ENCODE peak calls at places on chromosomes 6 and 20, in seven cellular contexts. One of them, this sample, is unnamed.

GRCh38 chr6:55528624-55529023 is 50.4 kb downstream of the HMGCLL1 start:
- DNase-seq in SIG-M5: no peak
- DNase-seq in ovary: no peak
- DNase-seq in stimulated activated CD4-positive, alpha-beta T cell treated with anti-CD3 and anti-CD28 coated beads, Interleukin-1b, Interleukin-23, amount 100 ng/mL, for 48 hours: no peak
- DNase-seq in naive thymus-derived CD8-positive, alpha-beta T cell: no peak
- DNase-seq in iris pigment epithelial cell: peak
- DNase-seq in T-cell: no peak
- DNase-seq in this sample: no peak

GRCh38 chr20:40584128-40584819 is 104.8 kb downstream of the MAFB start:
- DNase-seq in SIG-M5: no peak
- DNase-seq in ovary: peak
- DNase-seq in stimulated activated CD4-positive, alpha-beta T cell treated with anti-CD3 and anti-CD28 coated beads, Interleukin-1b, Interleukin-23, amount 100 ng/mL, for 48 hours: no peak
- DNase-seq in naive thymus-derived CD8-positive, alpha-beta T cell: no peak
- DNase-seq in iris pigment epithelial cell: no peak
- DNase-seq in T-cell: no peak
- DNase-seq in this sample: peak

GRCh38 chr6:81748946-81749345 is 3.5 kb downstream of the TENT5A start:
- DNase-seq in SIG-M5: no peak
- DNase-seq in ovary: no peak
- DNase-seq in stimulated activated CD4-positive, alpha-beta T cell treated with anti-CD3 and anti-CD28 coated beads, Interleukin-1b, Interleukin-23, amount 100 ng/mL, for 48 hours: no peak
- DNase-seq in naive thymus-derived CD8-positive, alpha-beta T cell: no peak
- DNase-seq in iris pigment epithelial cell: no peak
- DNase-seq in T-cell: no peak
- DNase-seq in this sample: no peak

GRCh38 chr6:82277686-82278085 is 30.1 kb upstream of the IBTK start:
- DNase-seq in SIG-M5: no peak
- DNase-seq in ovary: no peak
- DNase-seq in stimulated activated CD4-positive, alpha-beta T cell treated with anti-CD3 and anti-CD28 coated beads, Interleukin-1b, Interleukin-23, amount 100 ng/mL, for 48 hours: no peak
- DNase-seq in naive thymus-derived CD8-positive, alpha-beta T cell: no peak
- DNase-seq in iris pigment epithelial cell: no peak
- DNase-seq in T-cell: no peak
- DNase-seq in this sample: no peak

GRCh38 chr6:36827261-36828079 is 11.8 kb downstream of the CPNE5 start:
- DNase-seq in SIG-M5: no peak
- DNase-seq in ovary: peak
- DNase-seq in stimulated activated CD4-positive, alpha-beta T cell treated with anti-CD3 and anti-CD28 coated beads, Interleukin-1b, Interleukin-23, amount 100 ng/mL, for 48 hours: peak
- DNase-seq in naive thymus-derived CD8-positive, alpha-beta T cell: no peak
- DNase-seq in iris pigment epithelial cell: peak
- DNase-seq in T-cell: no peak
- DNase-seq in this sample: peak

GRCh38 chr20:645318-646106 is 7.5 kb downstream of the SRXN1 start:
- DNase-seq in SIG-M5: no peak
- DNase-seq in ovary: peak
- DNase-seq in stimulated activated CD4-positive, alpha-beta T cell treated with anti-CD3 and anti-CD28 coated beads, Interleukin-1b, Interleukin-23, amount 100 ng/mL, for 48 hours: peak
- DNase-seq in naive thymus-derived CD8-positive, alpha-beta T cell: peak
- DNase-seq in iris pigment epithelial cell: peak
- DNase-seq in T-cell: peak
- DNase-seq in this sample: peak

GRCh38 chr6:125611573-125612399 is 137.6 kb upstream of the HEY2 start:
- DNase-seq in SIG-M5: no peak
- DNase-seq in ovary: no peak
- DNase-seq in stimulated activated CD4-positive, alpha-beta T cell treated with anti-CD3 and anti-CD28 coated beads, Interleukin-1b, Interleukin-23, amount 100 ng/mL, for 48 hours: no peak
- DNase-seq in naive thymus-derived CD8-positive, alpha-beta T cell: no peak
- DNase-seq in iris pigment epithelial cell: peak
- DNase-seq in T-cell: no peak
- DNase-seq in this sample: no peak

GRCh38 chr20:44153636-44154043 is 33.3 kb downstream of the JPH2 start:
- DNase-seq in SIG-M5: no peak
- DNase-seq in ovary: no peak
- DNase-seq in stimulated activated CD4-positive, alpha-beta T cell treated with anti-CD3 and anti-CD28 coated beads, Interleukin-1b, Interleukin-23, amount 100 ng/mL, for 48 hours: no peak
- DNase-seq in naive thymus-derived CD8-positive, alpha-beta T cell: peak
- DNase-seq in iris pigment epithelial cell: no peak
- DNase-seq in T-cell: peak
- DNase-seq in this sample: no peak

GRCh38 chr20:46651091-46651962 is at the start of gene SLC13A3:
- DNase-seq in SIG-M5: no peak
- DNase-seq in ovary: no peak
- DNase-seq in stimulated activated CD4-positive, alpha-beta T cell treated with anti-CD3 and anti-CD28 coated beads, Interleukin-1b, Interleukin-23, amount 100 ng/mL, for 48 hours: no peak
- DNase-seq in naive thymus-derived CD8-positive, alpha-beta T cell: no peak
- DNase-seq in iris pigment epithelial cell: peak
- DNase-seq in T-cell: no peak
- DNase-seq in this sample: no peak

GRCh38 chr6:1001655-1002349 is 308.9 kb upstream of the EXOC2 start:
- DNase-seq in SIG-M5: no peak
- DNase-seq in ovary: no peak
- DNase-seq in stimulated activated CD4-positive, alpha-beta T cell treated with anti-CD3 and anti-CD28 coated beads, Interleukin-1b, Interleukin-23, amount 100 ng/mL, for 48 hours: no peak
- DNase-seq in naive thymus-derived CD8-positive, alpha-beta T cell: no peak
- DNase-seq in iris pigment epithelial cell: no peak
- DNase-seq in T-cell: no peak
- DNase-seq in this sample: no peak

This sample was measured in psoas muscle.